ENCODE peak calls at places on chromosomes 6 and 20, in four cellular contexts. F is H1, Q is endothelial cell of umbilical vein, G is HCT116. V is an unnamed sample.
A peak's percentile ranks its signal among the peaks of the same experiment; 100 is the strongest.

GRCh38 chr20:60201198-60201597 is 243.0 kb downstream of the CDH26 start:
- DNase-seq in F (no peak), Q (no peak), G (no peak), V (no peak)

GRCh38 chr6:39520411-39520810 is 197.9 kb upstream of the KCNK16 start:
- DNase-seq in Q (no peak), F (no peak), G (no peak), V (no peak)

GRCh38 chr6:127342296-127342945 is 988 bp downstream of the ECHDC1 start:
- DNase-seq in Q (peak; percentile 54), G (no peak), F (no peak), V (no peak)

GRCh38 chr20:10807013-10807412 is 133.2 kb upstream of the JAG1 start:
- DNase-seq in Q (no peak), G (no peak), F (no peak), V (no peak)

GRCh38 chr6:97462031-97462430 is 179.0 kb upstream of the MMS22L start:
- DNase-seq in F (no peak), Q (no peak), G (no peak), V (no peak)

GRCh38 chr6:140572129-140572528 is 1197.7 kb upstream of the CITED2 start:
- DNase-seq in F (no peak), Q (peak; percentile 96), G (no peak), V (no peak)

GRCh38 chr6:149484733-149485700 is at the start of gene ZC3H12D:
- DNase-seq in F (no peak), Q (no peak), G (peak; percentile 38), V (peak; percentile 74)

GRCh38 chr20:58236612-58237317 is 8.3 kb upstream of the ANKRD60 start:
- DNase-seq in F (peak; percentile 97), G (no peak), Q (peak; percentile 66), V (no peak)

GRCh38 chr6:18293192-18293904 is 29.0 kb upstream of the DEK start:
- DNase-seq in F (no peak), Q (no peak), G (no peak), V (no peak)

GRCh38 chr6:131958551-131959470 is 7.6 kb upstream of the CCN2 start:
- DNase-seq in G (no peak), F (no peak), Q (no peak), V (no peak)

GRCh38 chr6:100342830-100343229 is 121.9 kb downstream of the SIM1 start:
- DNase-seq in Q (peak; percentile 82), G (no peak), F (no peak), V (no peak)

GRCh38 chr6:44530910-44531234 is 143.4 kb downstream of the CDC5L start:
- DNase-seq in F (no peak), G (no peak), Q (no peak), V (no peak)

GRCh38 chr20:16260911-16261310 is 312.3 kb downstream of the KIF16B start:
- DNase-seq in Q (no peak), F (no peak), G (no peak), V (no peak)

GRCh38 chr6:151452750-151453427 is 963 bp upstream of the RMND1 start:
- DNase-seq in F (no peak), G (no peak), Q (peak; percentile 65), V (peak; percentile 65)

GRCh38 chr6:16540804-16541752 is 220.2 kb downstream of the ATXN1 start:
- DNase-seq in F (no peak), Q (no peak), G (no peak), V (no peak)

GRCh38 chr6:155708100-155708499 is 252.5 kb upstream of the NOX3 start:
- DNase-seq in Q (no peak), G (no peak), F (no peak), V (no peak)

GRCh38 chr20:2756056-2756611 is 44.3 kb downstream of the CPXM1 start:
- DNase-seq in F (peak; percentile 68), Q (peak; percentile 43), G (peak; percentile 19), V (no peak)

GRCh38 chr20:2755451-2756055 is 44.9 kb downstream of the CPXM1 start:
- DNase-seq in Q (no peak), G (no peak), F (no peak), V (no peak)

GRCh38 chr20:2752631-2753455 is 47.6 kb downstream of the CPXM1 start:
- DNase-seq in F (peak; percentile 89), G (peak; percentile 31), Q (peak; percentile 42), V (peak; percentile 77)

GRCh38 chr20:2753456-2754040 is 46.9 kb downstream of the CPXM1 start:
- DNase-seq in F (no peak), Q (no peak), G (no peak), V (no peak)

DNA sequence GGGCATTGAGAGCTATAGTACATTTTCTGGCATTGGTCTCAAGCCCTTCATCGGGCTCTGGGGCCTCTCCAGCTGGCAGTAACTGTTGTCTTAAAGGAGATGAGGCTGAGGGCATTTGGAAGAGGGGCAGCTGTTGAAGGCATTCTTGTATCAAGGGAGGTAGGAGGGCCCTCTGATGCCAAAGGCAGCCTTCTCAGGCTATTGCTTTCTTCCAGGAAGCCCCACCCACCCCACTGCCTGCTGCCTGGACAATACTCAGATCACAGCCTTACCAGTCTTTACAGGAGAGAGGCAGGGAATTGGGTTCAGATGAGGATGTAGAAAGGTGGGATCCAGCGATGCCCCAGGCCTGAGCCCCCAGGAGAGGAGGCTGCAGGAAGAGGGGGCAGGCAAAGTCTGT is 46.0 kb downstream of the CPXM1 start:
- DNase-seq in G (no peak), Q (no peak), F (no peak), V (peak; percentile 26)
- H3K4me1 ChIP-seq in G (peaks cover 22% of the 10 kb centered on the region), Q (peaks cover 17% of the 10 kb centered on the region), F (peaks cover 15% of the 10 kb centered on the region), V (peaks cover 31% of the 10 kb centered on the region)

DNA sequence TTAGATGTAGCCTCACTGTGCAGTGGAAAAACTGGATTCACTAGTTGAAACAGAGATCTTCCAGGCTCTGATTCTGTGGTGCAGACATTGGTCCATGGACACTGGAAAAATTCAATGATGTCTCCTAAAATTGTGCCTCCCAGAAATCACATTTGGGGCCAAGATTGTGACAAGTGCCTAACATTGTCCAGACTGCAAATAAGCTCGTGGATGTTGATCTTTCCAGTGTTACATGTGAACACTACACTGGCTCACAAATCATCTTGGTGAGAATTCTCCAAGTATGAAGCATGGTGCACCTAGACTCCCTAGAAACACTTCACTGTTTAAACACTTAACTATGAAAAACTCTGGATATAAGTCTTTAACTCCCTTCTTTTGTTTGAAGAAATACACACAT is 140.4 kb downstream of the HAO1 start:
- DNase-seq in G (no peak), F (no peak), Q (no peak), V (no peak)
- TF ChIP-seq POLR2AphosphoS5 in G (no peak), F (no peak), Q (no peak), V (no peak)

GRCh38 chr6:167407239-167408064 is 82.6 kb downstream of the TTLL2 start:
- DNase-seq in G (no peak), Q (no peak), F (peak; percentile 47), V (no peak)

GRCh38 chr6:167409078-167409477 is 84.2 kb downstream of the TTLL2 start:
- DNase-seq in G (no peak), Q (no peak), F (no peak), V (no peak)

GRCh38 chr6:167409689-167410088 is 84.8 kb downstream of the TTLL2 start:
- DNase-seq in F (no peak), G (no peak), Q (no peak), V (no peak)

GRCh38 chr6:167408235-167408869 is 83.5 kb downstream of the TTLL2 start:
- DNase-seq in F (no peak), Q (no peak), G (no peak), V (no peak)

DNA sequence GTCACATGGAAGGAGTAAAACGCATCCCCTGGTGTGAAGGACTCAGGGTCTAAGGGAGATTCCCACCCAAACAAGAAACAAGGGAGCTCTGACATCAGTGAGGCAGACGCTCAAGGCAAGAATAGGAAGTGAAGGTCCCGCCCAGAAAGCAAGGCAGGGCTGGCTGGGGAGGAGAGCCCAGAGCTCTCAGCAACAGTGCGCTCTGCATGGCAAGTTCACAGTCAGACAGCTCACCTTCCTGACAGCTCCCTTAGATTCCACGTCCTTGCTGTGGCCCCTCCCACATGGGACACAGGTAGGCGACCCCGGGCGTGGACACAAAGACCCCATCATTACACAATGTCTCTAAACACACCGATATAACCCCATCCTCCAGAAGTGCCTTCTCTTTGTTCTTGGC is 85.6 kb downstream of the TTLL2 start:
- DNase-seq in Q (no peak), F (no peak), G (no peak), V (no peak)
- H3K4me1 ChIP-seq in Q (no peaks in the 10 kb centered on the region), F (peaks cover 15% of the 10 kb centered on the region), G (no peaks in the 10 kb centered on the region), V (no peaks in the 10 kb centered on the region)

GRCh38 chr6:7216941-7217621 is 95.9 kb downstream of the SSR1 start:
- DNase-seq in Q (no peak), G (no peak), F (no peak), V (no peak)
- TF ChIP-seq POLR2AphosphoS5 in Q (no peak), G (peak; percentile 21), F (no peak), V (no peak)

DNA sequence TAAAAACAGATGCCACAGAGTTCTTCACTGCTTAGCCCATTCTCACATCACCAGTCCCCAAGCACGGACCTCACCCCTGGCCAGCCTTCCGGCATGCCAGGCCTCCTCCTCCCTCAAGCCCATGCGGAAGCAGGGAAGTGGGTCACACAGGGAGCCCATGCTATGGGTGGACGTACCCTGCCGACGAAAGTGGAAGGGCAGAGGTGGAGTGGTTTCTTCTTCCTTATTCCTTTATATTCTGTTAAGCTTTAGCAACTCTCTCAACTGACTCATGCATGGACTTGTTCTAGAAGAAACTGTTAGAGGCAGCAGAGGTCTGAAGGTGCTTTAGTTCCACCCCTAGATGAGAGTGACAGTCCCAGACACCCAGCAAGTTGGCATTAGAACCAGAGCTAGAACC is 118.6 kb downstream of the LY86 start:
- DNase-seq in Q (no peak), F (no peak), G (no peak), V (no peak)
- H3K4me1 ChIP-seq in Q (no peaks in the 10 kb centered on the region), F (peaks cover under 1% of the 10 kb centered on the region), G (peaks cover 7% of the 10 kb centered on the region), V (peaks cover 10% of the 10 kb centered on the region)

GRCh38 chr6:50956014-50956413 is 137.3 kb downstream of the TFAP2B start:
- DNase-seq in Q (no peak), F (no peak), G (no peak), V (no peak)
- TF ChIP-seq POLR2AphosphoS5 in Q (no peak), F (no peak), G (no peak), V (no peak)

DNA sequence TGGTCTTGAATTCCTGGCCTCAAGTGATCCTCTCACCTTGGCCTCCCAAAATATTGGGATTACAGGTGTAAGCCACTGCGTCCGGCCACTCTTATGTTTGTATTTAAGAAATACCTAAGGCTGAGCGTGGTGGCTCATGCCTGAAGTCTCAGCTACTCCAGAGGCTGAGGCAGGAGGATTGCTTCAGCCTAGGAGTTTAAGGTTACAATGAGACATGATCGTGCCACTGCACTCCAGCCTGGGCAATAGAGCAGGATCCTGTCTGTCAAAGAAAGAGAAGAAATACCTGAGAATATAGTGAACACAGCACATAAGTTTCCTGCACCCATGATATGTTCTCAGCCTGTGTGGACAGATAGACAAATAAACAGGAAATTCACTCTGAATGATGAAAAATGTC is 13.9 kb upstream of the MMP9 start:
- DNase-seq in G (no peak), F (no peak), Q (no peak), V (no peak)
- H3K4me1 ChIP-seq in G (peaks cover 16% of the 10 kb centered on the region), F (peaks cover 3% of the 10 kb centered on the region), Q (no peaks in the 10 kb centered on the region), V (peaks cover 35% of the 10 kb centered on the region)

V was measured in suprapubic skin.